ENCODE peak calls at places on chromosomes 3 and 15, in five cellular contexts. J is neural progenitor cell, K is fibroblast of lung, E is mammary epithelial cell, M is K562. I is an unnamed sample.

GRCh38 chr3:128763967-128764366 is 38.0 kb downstream of the RAB7A start:
- DNase-seq in E (no peak), M (peak), J (no peak), K (no peak), I (no peak)

GRCh38 chr3:63092545-63092944 is 185.6 kb upstream of the SYNPR start:
- DNase-seq in E (no peak), M (no peak), J (peak), K (no peak), I (no peak)

GRCh38 chr15:74396445-74397238 is 29.2 kb upstream of the CYP11A1 start:
- DNase-seq in M (no peak), J (no peak), K (peak), E (peak), I (peak)

GRCh38 chr15:101804375-101804774 is 1.1 kb downstream of the OR4F6 start:
- DNase-seq in M (no peak), E (no peak), J (no peak), K (no peak), I (no peak)

GRCh38 chr15:57505949-57506391 is 85.7 kb upstream of the MYZAP start:
- DNase-seq in J (no peak), E (peak), K (peak), M (no peak), I (peak)

GRCh38 chr3:40847571-40847992 is 322.8 kb downstream of the ZNF621 start:
- DNase-seq in K (peak), E (peak), M (no peak), J (peak), I (no peak)

GRCh38 chr3:46578973-46579755 is 13.1 kb upstream of the LRRC2 start:
- DNase-seq in E (no peak), J (no peak), M (no peak), K (no peak), I (no peak)

GRCh38 chr15:43977072-43977884 is 150.5 kb downstream of the WDR76 start:
- DNase-seq in J (no peak), K (peak), E (peak), M (no peak), I (no peak)

GRCh38 chr15:56805466-56806146 is 72.3 kb upstream of the ZNF280D start:
- DNase-seq in E (peak), M (no peak), J (no peak), K (peak), I (no peak)

GRCh38 chr15:47731230-47731629 is 13.9 kb downstream of the SEMA6D start:
- DNase-seq in E (no peak), M (no peak), J (no peak), K (no peak), I (no peak)

GRCh38 chr15:68012911-68013310 is 41.2 kb upstream of the PIAS1 start:
- DNase-seq in J (no peak), M (no peak), K (no peak), E (no peak), I (no peak)

GRCh38 chr15:40853241-40853890 is 9.5 kb downstream of the SPINT1 start:
- DNase-seq in E (no peak), J (no peak), M (no peak), K (no peak), I (no peak)

GRCh38 chr3:113844622-113845222 is 6.1 kb downstream of the GRAMD1C start:
- DNase-seq in M (no peak), J (peak), K (peak), E (peak), I (no peak)

GRCh38 chr15:83208357-83208661 is 686 bp upstream of the HDGFL3 start:
- DNase-seq in M (no peak), K (no peak), E (no peak), J (peak), I (no peak)

GRCh38 chr3:94115482-94115881 is 52.6 kb downstream of the NSUN3 start:
- DNase-seq in K (peak), E (peak), J (peak), M (no peak), I (no peak)

GRCh38 chr3:120429921-120430361 is 20.9 kb downstream of the FSTL1 start:
- DNase-seq in K (peak), J (no peak), E (no peak), M (no peak), I (no peak)

GRCh38 chr15:20340331-20340811 is 201.2 kb downstream of the GOLGA6L6 start:
- DNase-seq in E (peak), M (peak), K (no peak), J (no peak), I (no peak)

GRCh38 chr3:122076414-122077292 is 21.5 kb downstream of the CD86 start:
- DNase-seq in K (no peak), M (no peak), J (no peak), E (no peak), I (no peak)

GRCh38 chr3:122078235-122078935 is 23.2 kb downstream of the CD86 start:
- DNase-seq in M (no peak), J (no peak), E (no peak), K (no peak), I (no peak)

GRCh38 chr3:122077293-122078234 is 22.4 kb downstream of the CD86 start:
- DNase-seq in E (no peak), K (no peak), M (no peak), J (no peak), I (no peak)

GRCh38 chr3:122079524-122079923 is 24.4 kb downstream of the CD86 start:
- DNase-seq in E (no peak), J (no peak), K (no peak), M (no peak), I (no peak)

DNA sequence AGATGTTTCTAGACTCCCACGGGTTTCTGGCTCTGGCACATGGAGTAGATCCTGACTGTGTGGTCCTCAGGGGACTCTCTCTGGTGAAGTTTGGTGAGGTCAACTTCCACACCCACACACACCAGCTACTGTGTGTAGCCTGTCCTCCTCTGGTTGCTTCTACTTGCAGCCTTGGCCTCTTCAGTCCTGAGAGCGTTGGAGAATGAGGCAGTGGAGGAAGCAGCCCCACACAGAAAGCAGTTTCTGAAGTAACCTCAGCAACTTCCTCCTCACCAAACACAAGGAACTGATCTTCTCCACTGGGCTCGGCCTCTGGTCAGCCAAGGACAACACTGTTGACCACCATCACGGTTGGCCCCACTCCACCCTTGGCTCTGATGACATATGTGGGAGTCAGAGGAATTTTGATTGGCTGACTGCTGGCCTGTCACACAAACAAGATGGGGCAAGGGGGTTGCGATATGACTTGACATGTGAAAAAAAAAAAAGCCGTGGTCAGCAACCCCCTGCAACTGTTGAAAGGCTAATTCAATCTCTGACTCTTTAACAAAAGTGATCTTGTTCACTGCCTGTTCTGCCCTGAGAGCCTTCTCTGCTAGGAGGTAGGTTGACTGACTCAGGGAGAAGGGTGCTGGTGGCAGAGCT is 19.6 kb downstream of the CD86 start:
- DNase-seq in K (no peak), E (no peak), M (no peak), J (no peak), I (no peak)
- H2AFZ ChIP-seq in K (no peak), E (no peak), M (no peak), J (no peak), I (no peak)

DNA sequence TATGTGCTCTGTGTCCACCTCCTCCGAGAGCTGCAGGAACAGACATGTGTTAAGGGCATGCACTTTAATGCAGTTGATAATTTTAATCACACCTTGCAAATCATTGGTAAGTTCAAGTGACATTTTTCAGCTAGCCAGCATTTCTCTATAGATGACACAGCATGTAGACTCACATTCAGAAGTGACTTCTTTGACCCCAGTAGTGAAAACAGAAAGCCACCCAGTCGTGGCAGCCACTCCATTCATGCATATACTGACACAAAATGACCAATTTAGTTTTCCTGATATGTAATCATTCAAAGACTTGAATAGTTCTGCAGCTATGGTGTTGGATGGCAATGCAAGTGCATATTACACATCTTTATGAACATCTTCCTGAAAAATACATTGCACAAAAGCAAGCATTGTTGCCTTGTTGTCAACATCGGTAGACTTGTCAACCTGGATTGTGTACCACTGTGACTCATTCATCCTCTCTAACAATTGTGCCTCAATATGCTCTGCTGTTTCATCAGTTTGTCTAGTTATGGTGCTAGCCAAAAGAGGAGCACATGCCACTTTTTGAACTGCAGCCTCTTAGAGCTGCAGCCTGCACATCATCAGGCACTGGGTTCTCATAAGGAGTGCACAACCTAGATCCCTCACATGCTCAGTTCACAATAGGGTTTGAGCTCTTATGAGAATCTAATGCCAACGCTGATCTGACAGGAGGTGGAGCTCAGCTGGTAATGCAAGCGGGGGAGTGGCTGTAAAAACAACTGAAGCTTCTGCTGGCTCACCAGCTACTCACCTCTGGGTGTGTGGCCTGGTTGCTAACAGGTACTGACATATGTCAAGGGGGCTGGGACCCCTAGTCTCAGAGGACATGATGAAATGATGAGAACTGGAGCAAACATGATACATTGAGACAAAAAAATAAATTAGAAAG is 622.0 kb downstream of the PYDC2 start:
- DNase-seq in E (peak), K (no peak), J (no peak), M (no peak), I (no peak)
- H2AFZ ChIP-seq in E (peak), K (no peak), J (no peak), M (no peak), I (no peak)

DNA sequence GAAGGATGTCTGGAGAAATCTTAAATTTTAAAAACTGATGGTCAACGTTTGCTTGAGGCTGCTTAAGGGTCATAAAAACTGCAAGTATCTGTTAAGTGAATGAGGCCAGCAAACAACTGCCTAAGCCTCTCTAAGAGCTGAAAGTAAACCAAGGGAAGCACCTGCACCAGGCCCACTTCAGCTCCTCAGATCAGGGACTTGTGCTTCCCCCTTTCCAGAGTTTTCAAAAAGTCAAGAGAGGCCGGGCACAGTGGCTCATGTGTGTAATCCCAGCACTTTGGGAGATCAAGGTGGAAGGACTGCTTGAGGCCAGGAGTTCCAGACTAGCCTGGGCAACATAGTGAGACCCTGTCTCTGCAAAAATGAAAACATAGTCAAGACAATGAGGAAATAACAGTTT is 9.1 kb downstream of the FBXL22 start:
- DNase-seq in J (no peak), E (no peak), K (no peak), M (no peak), I (no peak)
- H2AFZ ChIP-seq in J (no peak), E (no peak), K (no peak), M (no peak), I (no peak)

GRCh38 chr3:186523434-186523833 is 20.7 kb downstream of the CRYGS start:
- DNase-seq in E (no peak), J (no peak), K (no peak), M (no peak), I (no peak)

GRCh38 chr3:186519021-186519658 is 25.0 kb downstream of the CRYGS start:
- DNase-seq in K (no peak), E (no peak), M (no peak), J (no peak), I (no peak)

GRCh38 chr3:186523022-186523421 is 21.2 kb downstream of the CRYGS start:
- DNase-seq in E (no peak), M (peak), K (no peak), J (no peak), I (no peak)

GRCh38 chr3:186520436-186520835 is 23.7 kb downstream of the CRYGS start:
- DNase-seq in J (no peak), M (no peak), E (no peak), K (no peak), I (no peak)

DNA sequence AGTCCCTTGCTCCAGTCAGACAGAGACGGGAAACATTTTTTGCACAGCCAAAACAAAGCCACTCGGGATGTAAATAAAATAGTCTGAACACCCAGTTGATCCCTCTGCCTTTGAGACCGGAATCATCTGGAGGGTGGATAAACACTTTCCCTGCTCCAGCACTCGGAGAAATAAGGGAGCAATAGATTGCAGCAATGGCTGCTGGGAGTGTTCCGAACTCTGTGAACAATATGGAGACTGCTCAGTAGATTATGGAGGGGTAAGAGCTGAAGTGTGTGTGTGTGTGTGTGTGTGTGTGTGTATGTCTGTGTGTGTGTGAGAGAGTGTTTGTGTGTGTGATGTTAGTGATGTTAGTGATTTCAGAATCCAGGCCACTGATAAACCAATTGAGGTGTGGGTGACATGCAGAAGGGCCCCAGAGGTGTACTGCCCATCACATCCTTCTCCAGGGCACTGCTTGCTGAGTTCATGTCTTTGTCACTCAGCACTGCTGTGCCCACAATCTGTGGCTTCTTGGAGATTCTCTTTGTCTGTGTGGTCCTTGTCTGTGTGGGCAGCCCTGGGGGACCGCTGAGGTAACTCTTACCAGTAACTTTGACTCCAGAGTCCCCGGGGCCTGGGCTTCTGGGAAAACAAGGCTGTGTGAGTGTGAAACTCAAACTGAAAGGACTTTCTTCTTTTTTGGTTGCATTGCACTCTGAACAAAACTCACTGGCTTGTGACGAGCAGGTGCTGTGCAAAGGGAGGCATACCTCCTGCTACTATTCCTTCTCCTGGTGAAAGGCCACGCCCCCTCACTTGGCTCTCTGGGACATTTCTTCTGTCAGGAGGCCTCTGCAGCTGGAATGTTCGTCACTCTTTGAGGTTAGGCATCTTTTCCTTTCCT is 23.0 kb downstream of the CRYGS start:
- DNase-seq in E (no peak), J (no peak), K (no peak), M (no peak), I (no peak)
- H2AFZ ChIP-seq in E (no peak), J (peak), K (no peak), M (peak), I (no peak)

DNA sequence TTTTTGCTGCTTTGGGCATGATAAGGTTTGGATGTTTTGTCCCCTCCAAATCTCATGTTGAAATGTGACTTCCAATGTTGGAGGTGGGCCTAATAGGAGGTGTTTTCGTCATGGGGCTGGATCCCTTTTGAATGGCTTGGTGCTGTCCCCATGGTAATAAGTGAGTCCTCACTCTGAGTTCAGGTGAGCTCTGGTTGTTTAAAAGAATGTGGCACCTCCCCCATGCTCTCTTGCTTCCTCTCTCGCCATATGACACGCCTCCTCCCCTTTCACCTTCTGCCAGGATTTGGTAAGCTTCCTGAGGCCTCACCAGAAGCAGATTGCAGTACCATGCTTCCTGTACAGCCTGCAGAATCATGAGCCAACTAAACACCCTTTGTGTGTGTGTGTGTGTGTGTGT is 255.5 kb downstream of the EPHB1 start:
- DNase-seq in J (no peak), M (no peak), E (no peak), K (no peak), I (no peak)
- H2AFZ ChIP-seq in J (no peak), M (no peak), E (no peak), K (no peak), I (no peak)

GRCh38 chr3:153285194-153285641 is 123.2 kb downstream of the RAP2B start:
- DNase-seq in J (peak), E (peak), M (no peak), K (peak), I (no peak)

GRCh38 chr3:153285982-153286381 is 124.0 kb downstream of the RAP2B start:
- DNase-seq in K (no peak), J (no peak), M (no peak), E (peak), I (peak)

GRCh38 chr3:153289334-153289808 is 127.3 kb downstream of the RAP2B start:
- DNase-seq in J (no peak), K (peak), E (peak), M (peak), I (no peak)

GRCh38 chr3:153284282-153284938 is 122.4 kb downstream of the RAP2B start:
- DNase-seq in E (peak), J (no peak), K (peak), M (no peak), I (peak)

GRCh38 chr3:153287017-153287416 is 125.0 kb downstream of the RAP2B start:
- DNase-seq in J (no peak), M (no peak), K (no peak), E (peak), I (peak)
- H2AFZ ChIP-seq in J (no peak), M (peak), K (no peak), E (peak), I (peak)

DNA sequence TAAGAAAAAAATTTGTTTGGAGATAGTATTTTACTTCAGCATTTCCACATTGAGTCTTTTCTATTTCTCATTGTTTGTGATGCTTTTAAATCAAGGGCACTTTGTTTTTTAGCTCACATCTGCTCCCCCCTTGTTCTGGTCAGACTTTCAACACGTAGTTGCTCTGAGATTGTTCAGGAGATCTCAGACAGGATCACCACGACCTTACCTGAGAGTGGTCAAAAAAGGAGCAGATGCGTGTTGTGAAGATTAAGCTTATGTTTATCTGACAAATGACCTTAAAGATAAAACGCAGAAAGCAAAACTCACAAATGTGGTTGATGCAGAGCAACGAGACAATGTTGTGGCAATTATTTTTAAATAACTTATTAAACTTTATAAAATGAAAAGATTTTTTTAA is 298.3 kb downstream of the ROBO2 start:
- DNase-seq in K (no peak), J (no peak), M (no peak), E (no peak), I (no peak)
- H2AFZ ChIP-seq in K (no peak), J (no peak), M (no peak), E (no peak), I (no peak)

GRCh38 chr3:187382609-187383151 is 14.5 kb downstream of the RTP4 start:
- DNase-seq in M (no peak), J (peak), E (no peak), K (no peak), I (no peak)
- H2AFZ ChIP-seq in M (no peak), J (peak), E (no peak), K (no peak), I (no peak)

I was measured in keratinocyte.